ENCODE peak calls at places on chromosome 22, in four cellular contexts. P, Z, N and G are unnamed samples.

GRCh38 chr22:24751518-24751917 is 23.0 kb downstream of the PIWIL3 start:
- DNase-seq in P (no peak), Z (no peak), N (no peak), G (no peak)

GRCh38 chr22:19576460-19577421 is 52.5 kb upstream of the CLDN5 start:
- DNase-seq in P (peak; percentile 89), Z (no peak), N (peak; percentile 27), G (peak; percentile 86)

GRCh38 chr22:36462475-36462790 is 19.0 kb downstream of the TXN2 start:
- DNase-seq in P (no peak), Z (no peak), N (no peak), G (no peak)

GRCh38 chr22:38879102-38879729 is 7.2 kb upstream of the CBX6 start:
- DNase-seq in P (no peak), Z (no peak), N (no peak), G (no peak)

GRCh38 chr22:39470462-39471335 is 13.9 kb downstream of the MGAT3 start:
- DNase-seq in P (no peak), Z (no peak), N (no peak), G (peak; percentile 31)

GRCh38 chr22:22086501-22087158 is 104.0 kb upstream of the TOP3B start:
- DNase-seq in P (peak; percentile 27), Z (no peak), N (no peak), G (no peak)

GRCh38 chr22:48496226-48496845 is 1331.3 kb downstream of the BRD1 start:
- DNase-seq in P (no peak), Z (no peak), N (peak; percentile 59), G (no peak)

GRCh38 chr22:46086577-46087335 is 63.6 kb upstream of the PPARA start:
- DNase-seq in P (peak; percentile 58), Z (no peak), N (peak; percentile 74), G (peak; percentile 18)

GRCh38 chr22:17410576-17410975 is 41.3 kb downstream of the CECR2 start:
- DNase-seq in P (no peak), Z (no peak), N (no peak), G (no peak)

GRCh38 chr22:21587803-21588611 is 20.5 kb downstream of the UBE2L3 start:
- DNase-seq in P (no peak), Z (no peak), N (peak; percentile 45), G (no peak)

GRCh38 chr22:39595622-39596182 is 25.1 kb downstream of the CACNA1I start:
- DNase-seq in P (no peak), Z (no peak), N (no peak), G (no peak)

GRCh38 chr22:32617271-32617670 is 142.7 kb downstream of the FBXO7 start:
- DNase-seq in P (peak; percentile 63), Z (no peak), N (no peak), G (no peak)

GRCh38 chr22:33000342-33001280 is 57.6 kb downstream of the SYN3 start:
- DNase-seq in P (peak; percentile 44), Z (no peak), N (peak; percentile 44), G (peak; percentile 56)

GRCh38 chr22:47089374-47089773 is 326.9 kb downstream of the TBC1D22A start:
- DNase-seq in P (no peak), Z (no peak), N (no peak), G (peak; percentile 11)

GRCh38 chr22:23984430-23984829 is 4.5 kb downstream of the GSTT2 start:
- DNase-seq in P (no peak), Z (no peak), N (no peak), G (no peak)

GRCh38 chr22:24578355-24579241 is 14.3 kb downstream of the LRRC75B start:
- DNase-seq in P (no peak), Z (no peak), N (peak; percentile 43), G (no peak)

GRCh38 chr22:23182289-23183106 is 2.2 kb downstream of the BCR start:
- DNase-seq in P (peak; percentile 27), Z (peak; percentile 39), N (no peak), G (peak; percentile 91)